ENCODE peak calls at places on chromosomes 2 and 18, in nine cellular contexts. B is OCI-LY7, L is astrocyte of the spinal cord, K is tibial nerve, H is DND-41, T is fibroblast of mammary gland, I is thyroid gland, C is left lung, F is tibial artery. W is an unnamed sample.

GRCh38 chr18:61991201-61991600 is 98.4 kb upstream of the RNF152 start:
- DNase-seq in B (no peak), K (no peak), F (no peak), C (no peak), T (peak), L (peak), H (no peak), I (no peak), W (peak)

GRCh38 chr2:162221064-162221463 is 22.2 kb downstream of the FAP start:
- DNase-seq in K (peak), L (peak), T (peak), I (peak), H (peak), C (peak), F (peak), B (peak), W (peak)

GRCh38 chr2:39584283-39584972 is 81.3 kb upstream of the TMEM178A start:
- DNase-seq in L (peak), F (no peak), H (no peak), I (no peak), K (no peak), C (no peak), T (peak), B (no peak), W (no peak)

GRCh38 chr18:54159916-54160315 is 64.6 kb downstream of the MBD2 start:
- DNase-seq in H (no peak), T (no peak), K (no peak), F (no peak), L (no peak), I (no peak), B (no peak), C (no peak), W (no peak)

GRCh38 chr2:43193996-43194869 is 32.2 kb downstream of the ZFP36L2 start:
- DNase-seq in K (no peak), H (no peak), I (no peak), T (no peak), F (no peak), L (no peak), B (no peak), C (no peak), W (no peak)

GRCh38 chr2:198776616-198777406 is 680.9 kb downstream of the SATB2 start:
- DNase-seq in I (no peak), C (no peak), B (no peak), L (no peak), T (no peak), H (no peak), K (no peak), F (no peak), W (no peak)

GRCh38 chr2:227625420-227625819 is 8.1 kb downstream of the SCYGR4 start:
- DNase-seq in B (no peak), H (no peak), F (no peak), K (no peak), L (no peak), T (no peak), I (no peak), C (no peak), W (no peak)

GRCh38 chr18:8730080-8730827 is 24.9 kb downstream of the MTCL1 start:
- DNase-seq in T (peak), L (peak), K (no peak), F (peak), H (no peak), B (no peak), I (peak), C (no peak), W (peak)

GRCh38 chr2:234308814-234309195 is 188.1 kb downstream of the ARL4C start:
- DNase-seq in H (no peak), I (no peak), B (peak), T (peak), K (no peak), F (no peak), L (peak), C (no peak), W (peak)

GRCh38 chr2:37554157-37554515 is 117.3 kb downstream of the CDC42EP3 start:
- DNase-seq in L (no peak), B (no peak), T (no peak), K (no peak), H (no peak), C (no peak), F (no peak), I (no peak), W (no peak)

GRCh38 chr18:57544958-57545661 is 41.4 kb downstream of the FECH start:
- DNase-seq in L (no peak), I (no peak), T (no peak), B (no peak), F (no peak), K (no peak), C (no peak), H (peak), W (no peak)

GRCh38 chr2:240584486-240585031 is 2.0 kb upstream of the CAPN10 start:
- DNase-seq in C (no peak), F (no peak), I (no peak), K (no peak), H (peak), B (peak), L (no peak), T (peak), W (no peak)

GRCh38 chr2:28648147-28648546 is 103.5 kb upstream of the PPP1CB start:
- DNase-seq in I (no peak), L (no peak), F (peak), B (no peak), K (no peak), T (no peak), C (no peak), H (no peak), W (no peak)

GRCh38 chr2:1621041-1621440 is 123.3 kb downstream of the PXDN start:
- DNase-seq in T (no peak), L (no peak), B (no peak), I (no peak), C (no peak), H (no peak), F (peak), K (no peak), W (no peak)

GRCh38 chr2:10889741-10890215 is 22.0 kb upstream of the KCNF1 start:
- DNase-seq in F (peak), H (no peak), K (no peak), I (no peak), T (no peak), C (no peak), L (no peak), B (no peak), W (no peak)

GRCh38 chr2:101341421-101341820 is 32.9 kb upstream of the RNF149 start:
- DNase-seq in H (peak), C (peak), I (no peak), T (no peak), K (no peak), L (no peak), F (no peak), B (no peak), W (no peak)

GRCh38 chr2:232260075-232260474 is 118.5 kb upstream of the ALPP start:
- DNase-seq in T (peak), C (no peak), L (peak), H (no peak), B (no peak), K (no peak), I (peak), F (no peak), W (peak)

GRCh38 chr2:219467736-219468075 is 31.0 kb upstream of the GMPPA start:
- DNase-seq in F (no peak), I (no peak), C (no peak), H (no peak), T (no peak), B (no peak), K (no peak), L (no peak), W (no peak)

GRCh38 chr2:180572346-180572745 is 408.1 kb upstream of the UBE2E3 start:
- DNase-seq in L (no peak), F (no peak), B (no peak), I (no peak), H (no peak), C (no peak), T (peak), K (no peak), W (no peak)

GRCh38 chr2:10481055-10481665 is 33.0 kb upstream of the ODC1 start:
- DNase-seq in L (no peak), C (no peak), H (no peak), F (peak), I (no peak), T (no peak), K (no peak), B (no peak), W (no peak)

GRCh38 chr2:63044360-63045327 is 6.0 kb upstream of the OTX1 start:
- DNase-seq in I (no peak), H (no peak), L (no peak), T (no peak), C (peak), K (no peak), B (no peak), F (no peak), W (no peak)

GRCh38 chr2:161839931-161840330 is 215.7 kb downstream of the SLC4A10 start:
- DNase-seq in T (no peak), L (no peak), B (no peak), I (no peak), F (no peak), K (no peak), C (no peak), H (no peak), W (no peak)

GRCh38 chr18:14978962-14979535 is 231.1 kb downstream of the ANKRD30B start:
- DNase-seq in I (peak), T (peak), B (peak), L (peak), H (peak), K (no peak), C (no peak), F (no peak), W (no peak)

GRCh38 chr2:20544093-20544747 is 97.3 kb downstream of the RHOB start:
- DNase-seq in T (no peak), B (no peak), I (no peak), L (no peak), C (peak), K (no peak), F (no peak), H (no peak), W (no peak)

GRCh38 chr2:70982971-70983370 is 4.5 kb downstream of the ANKRD53 start:
- DNase-seq in L (no peak), H (no peak), K (no peak), C (no peak), B (no peak), F (no peak), T (no peak), I (no peak), W (no peak)

GRCh38 chr18:55038162-55038561 is 78.9 kb upstream of the CCDC68 start:
- DNase-seq in K (no peak), T (peak), B (no peak), H (no peak), C (no peak), I (no peak), L (peak), F (no peak), W (no peak)

GRCh38 chr2:95231723-95232122 is 24.4 kb downstream of the ZNF892 start:
- DNase-seq in I (peak), C (no peak), T (peak), B (peak), H (peak), K (no peak), F (no peak), L (peak), W (peak)

GRCh38 chr2:188456114-188456909 is 164.6 kb downstream of the GULP1 start:
- DNase-seq in T (peak), H (peak), B (no peak), F (no peak), I (no peak), L (no peak), C (peak), K (no peak), W (no peak)

GRCh38 chr18:37188016-37188791 is 359.3 kb downstream of the KIAA1328 start:
- DNase-seq in I (no peak), L (peak), C (no peak), F (no peak), T (peak), B (no peak), K (no peak), H (no peak), W (peak)

GRCh38 chr2:106142683-106143082 is 51.4 kb downstream of the UXS1 start:
- DNase-seq in K (no peak), I (no peak), B (no peak), F (no peak), T (peak), C (no peak), L (no peak), H (no peak), W (no peak)

GRCh38 chr18:3012306-3012919 is 531 bp downstream of the LPIN2 start:
- DNase-seq in T (peak), K (peak), H (peak), B (peak), I (peak), C (no peak), F (peak), L (peak), W (no peak)

GRCh38 chr2:237254911-237255578 is 158.9 kb downstream of the COL6A3 start:
- DNase-seq in L (peak), F (no peak), K (no peak), I (no peak), H (no peak), C (no peak), B (no peak), T (peak), W (peak)

GRCh38 chr2:32756074-32756727 is 128.4 kb downstream of the TTC27 start:
- DNase-seq in F (no peak), T (no peak), B (no peak), C (no peak), H (no peak), K (no peak), L (no peak), I (no peak), W (no peak)

GRCh38 chr2:29749843-29750242 is 171.5 kb downstream of the ALK start:
- DNase-seq in K (no peak), F (no peak), B (no peak), L (no peak), C (no peak), H (no peak), I (peak), T (peak), W (no peak)

GRCh38 chr18:9925369-9925768 is 11.6 kb downstream of the VAPA start:
- DNase-seq in I (no peak), B (no peak), K (no peak), F (no peak), C (no peak), H (no peak), T (no peak), L (peak), W (no peak)

GRCh38 chr2:176098366-176099158 is 1.0 kb upstream of the HOXD12 start:
- DNase-seq in B (no peak), I (no peak), K (no peak), L (no peak), C (peak), F (no peak), T (no peak), H (no peak), W (no peak)

GRCh38 chr18:57747809-57748680 is 55.1 kb downstream of the ATP8B1 start:
- DNase-seq in B (peak), C (no peak), K (no peak), I (no peak), H (no peak), F (no peak), L (no peak), T (no peak), W (no peak)

DNA sequence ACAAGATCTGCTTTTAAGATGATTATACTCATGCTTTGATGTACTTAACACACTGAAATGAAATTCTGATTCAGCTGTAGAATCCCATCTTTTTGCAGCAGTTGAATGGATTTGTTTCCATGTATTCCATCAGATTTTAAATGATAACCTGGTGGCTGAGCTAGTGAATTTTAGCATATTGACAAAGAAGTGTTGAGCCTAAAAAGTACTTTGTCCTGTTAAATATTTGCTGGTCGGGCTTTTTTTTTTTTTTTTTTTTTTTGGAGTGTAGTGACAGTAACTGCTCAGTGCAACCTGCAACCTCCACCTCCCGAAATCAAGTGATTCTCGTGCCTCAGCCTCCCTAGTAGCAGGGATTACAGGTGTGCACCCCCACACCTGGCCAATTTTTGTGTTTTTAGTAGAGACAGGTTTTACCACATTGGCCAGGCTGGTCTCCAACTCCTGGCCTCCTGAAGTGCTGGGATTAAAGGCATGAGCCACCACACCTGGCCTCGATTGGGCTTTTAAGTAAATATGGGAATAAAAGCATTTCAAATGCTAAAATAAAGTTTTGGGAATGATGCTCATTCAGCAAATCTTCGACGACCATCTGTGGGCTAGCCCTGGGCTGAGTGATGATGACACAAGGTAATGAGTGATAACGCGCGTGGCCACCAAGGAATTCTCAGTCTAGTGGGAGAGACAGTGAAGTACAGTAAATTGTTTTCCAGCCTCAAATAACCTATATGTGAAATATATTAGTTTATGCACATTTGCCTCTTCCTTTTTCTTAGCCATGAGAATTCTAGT is 2.2 kb downstream of the ELP2 start:
- DNase-seq in L (no peak), I (no peak), F (no peak), K (no peak), C (no peak), H (no peak), T (no peak), B (no peak), W (no peak)
- H3K4me3 ChIP-seq in L (no peak), I (no peak), F (no peak), K (peak), C (peak), H (peak), T (peak), B (peak), W (peak)

DNA sequence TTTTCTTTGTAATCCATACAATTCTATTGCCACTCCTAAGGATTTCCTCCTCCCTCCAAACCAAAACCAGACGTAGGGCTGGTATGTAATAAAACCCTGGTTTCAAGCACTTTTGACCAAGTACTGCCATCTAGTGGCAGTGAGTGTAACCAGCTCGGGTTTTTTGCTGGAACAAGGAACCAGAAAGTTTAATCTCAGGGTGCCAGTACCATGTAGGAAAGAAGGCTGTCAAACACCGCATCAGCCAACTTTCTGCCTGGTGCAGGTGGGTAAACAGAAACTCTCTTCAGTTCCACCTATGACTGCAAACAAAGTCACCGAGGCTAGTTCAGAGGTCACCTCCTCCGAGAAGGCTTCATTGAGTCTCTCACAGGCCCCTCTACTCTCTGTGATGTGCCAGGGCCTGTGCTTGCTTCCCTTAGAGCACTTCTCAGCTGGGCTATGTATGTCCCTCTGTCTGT is 10.2 kb upstream of the THNSL2 start:
- DNase-seq in L (peak), F (no peak), T (peak), K (no peak), C (no peak), I (peak), B (peak), H (peak), W (peak)
- TF ChIP-seq CTCF in L (peak), F (peak), T (peak), K (peak), C (peak), I (peak), B (peak), H (peak), W (peak)

DNA sequence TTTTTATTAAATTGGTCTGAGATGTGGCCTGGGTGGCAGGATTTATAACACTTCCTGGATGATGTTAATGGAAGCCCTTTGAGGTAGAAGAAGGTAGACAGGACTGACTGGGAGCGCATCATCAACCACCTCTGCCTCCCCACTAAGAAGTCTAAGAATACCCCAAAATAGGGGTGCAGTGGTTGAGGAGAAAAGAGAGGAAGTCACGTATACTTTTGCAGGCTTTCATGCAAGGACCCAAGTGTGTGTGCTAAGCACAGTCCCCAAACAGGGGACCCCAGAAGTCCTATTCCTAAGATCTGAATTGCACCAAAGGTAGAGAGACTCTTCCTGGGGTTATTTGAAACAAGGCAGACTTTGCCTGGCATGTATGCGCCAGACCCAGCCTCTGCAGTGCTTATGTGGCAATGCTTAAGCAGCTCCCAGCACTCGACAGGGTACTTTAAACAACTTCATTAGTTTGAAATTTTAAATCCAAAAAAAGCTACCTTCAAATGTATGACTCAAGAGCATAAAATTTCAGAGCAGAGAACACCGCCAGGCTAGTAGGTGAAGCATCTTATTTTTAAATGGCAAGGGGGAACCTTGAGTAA is 35.3 kb downstream of the BCL2 start:
- DNase-seq in F (no peak), B (no peak), C (no peak), H (no peak), I (peak), K (no peak), L (no peak), T (no peak), W (no peak)
- H3K4me3 ChIP-seq in F (no peak), B (no peak), C (no peak), H (no peak), I (no peak), K (no peak), L (no peak), T (no peak), W (no peak)

GRCh38 chr2:152717242-152718046 is at the start of gene PRPF40A:
- DNase-seq in L (peak), F (peak), I (peak), H (peak), K (peak), C (peak), B (peak), T (peak), W (peak)
- TF ChIP-seq CTCF in L (no peak), F (peak), I (no peak), H (no peak), K (peak), C (peak), B (no peak), T (no peak), W (no peak)

GRCh38 chr2:64918220-64918886 is 70.8 kb upstream of the SLC1A4 start:
- DNase-seq in B (no peak), F (no peak), L (no peak), I (no peak), T (no peak), H (no peak), C (no peak), K (no peak), W (no peak)
- H3K4me3 ChIP-seq in B (peak), F (peak), L (peak), I (peak), T (peak), H (peak), C (peak), K (peak), W (peak)

DNA sequence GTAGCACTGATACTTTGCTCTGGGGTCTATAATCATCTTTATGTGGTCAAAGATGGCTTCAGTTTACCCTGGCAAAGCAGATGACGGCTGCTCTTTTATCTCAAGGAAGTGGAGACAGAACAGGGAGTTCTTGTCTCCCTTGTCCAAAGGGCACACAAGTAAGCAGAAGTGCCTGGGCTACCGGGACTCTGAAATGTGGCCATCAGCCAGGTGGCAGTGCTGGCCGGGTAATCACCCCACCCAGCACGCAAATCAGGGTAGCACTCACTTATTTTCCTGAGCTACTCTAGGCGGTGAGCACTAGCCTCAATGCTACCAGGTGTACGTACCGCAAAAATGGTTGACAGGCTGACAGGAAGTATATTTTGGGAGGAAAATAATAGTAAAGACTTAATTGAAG is 119.7 kb upstream of the ETAA1 start:
- DNase-seq in F (no peak), B (no peak), L (no peak), I (no peak), T (no peak), K (no peak), C (no peak), H (no peak), W (no peak)
- TF ChIP-seq CTCF in F (no peak), B (no peak), L (no peak), I (no peak), T (no peak), K (no peak), C (no peak), H (no peak), W (no peak)

DNA sequence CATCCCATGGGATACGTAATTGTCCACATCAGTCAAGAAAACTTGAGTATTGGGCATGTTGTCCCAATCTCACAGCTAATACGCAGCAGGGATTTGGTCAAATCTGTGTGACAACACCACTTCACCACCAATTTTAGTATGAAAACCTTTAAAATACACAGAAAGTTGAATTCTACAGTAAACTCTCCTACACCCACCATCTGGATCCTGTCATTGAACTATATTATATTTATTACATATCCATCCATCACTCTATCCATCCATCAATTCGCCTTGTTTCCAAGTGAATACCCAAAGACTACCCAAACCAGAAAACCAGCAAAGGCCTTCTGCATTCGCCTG is 846 bp upstream of the FKBP7 start:
- DNase-seq in F (no peak), I (no peak), L (no peak), H (no peak), B (no peak), K (no peak), T (no peak), C (no peak), W (no peak)
- H3K4me3 ChIP-seq in F (peak), I (peak), L (peak), H (peak), B (peak), K (peak), T (no peak), C (peak), W (peak)

W was measured in astrocyte of the cerebellum.